ENCODE peak calls at places on chromosomes 2 and 18, in nine cellular contexts. One of them, this sample, is unnamed.

GRCh38 chr18:32454667-32455066 is 16.0 kb downstream of the GAREM1 start:
- DNase-seq in mesothelial cell of epicardium: no peak
- DNase-seq in AG08395: no peak
- DNase-seq in WTC11: no peak
- DNase-seq in MM.1S: no peak
- DNase-seq in T-cell: no peak
- DNase-seq in nephron progenitor cell: no peak
- DNase-seq in activated CD8-positive, alpha-beta memory T cell treated with anti-CD3 and anti-CD28 coated beads for 1 hour: no peak
- DNase-seq in posterior cingulate gyrus: no peak
- DNase-seq in this sample: no peak

GRCh38 chr2:200528228-200528627 is 2.2 kb downstream of the SGO2 start:
- DNase-seq in mesothelial cell of epicardium: no peak
- DNase-seq in AG08395: no peak
- DNase-seq in WTC11: no peak
- DNase-seq in MM.1S: no peak
- DNase-seq in T-cell: no peak
- DNase-seq in nephron progenitor cell: no peak
- DNase-seq in activated CD8-positive, alpha-beta memory T cell treated with anti-CD3 and anti-CD28 coated beads for 1 hour: no peak
- DNase-seq in posterior cingulate gyrus: no peak
- DNase-seq in this sample: no peak

GRCh38 chr2:128301021-128301420 is 17.6 kb downstream of the HS6ST1 start:
- DNase-seq in mesothelial cell of epicardium: no peak
- DNase-seq in AG08395: no peak
- DNase-seq in WTC11: no peak
- DNase-seq in MM.1S: no peak
- DNase-seq in T-cell: no peak
- DNase-seq in nephron progenitor cell: no peak
- DNase-seq in activated CD8-positive, alpha-beta memory T cell treated with anti-CD3 and anti-CD28 coated beads for 1 hour: no peak
- DNase-seq in posterior cingulate gyrus: no peak
- DNase-seq in this sample: no peak

GRCh38 chr2:63983986-63984605 is 35.1 kb downstream of the VPS54 start:
- DNase-seq in mesothelial cell of epicardium: no peak
- DNase-seq in AG08395: no peak
- DNase-seq in WTC11: no peak
- DNase-seq in MM.1S: no peak
- DNase-seq in T-cell: no peak
- DNase-seq in nephron progenitor cell: no peak
- DNase-seq in activated CD8-positive, alpha-beta memory T cell treated with anti-CD3 and anti-CD28 coated beads for 1 hour: no peak
- DNase-seq in posterior cingulate gyrus: no peak
- DNase-seq in this sample: no peak

GRCh38 chr18:77360315-77361186 is 110.9 kb downstream of the GALR1 start:
- DNase-seq in mesothelial cell of epicardium: no peak
- DNase-seq in AG08395: no peak
- DNase-seq in WTC11: no peak
- DNase-seq in MM.1S: peak
- DNase-seq in T-cell: no peak
- DNase-seq in nephron progenitor cell: peak
- DNase-seq in activated CD8-positive, alpha-beta memory T cell treated with anti-CD3 and anti-CD28 coated beads for 1 hour: no peak
- DNase-seq in posterior cingulate gyrus: no peak
- DNase-seq in this sample: no peak

GRCh38 chr2:169767243-169767888 is 31.3 kb upstream of the SSB start:
- DNase-seq in mesothelial cell of epicardium: no peak
- DNase-seq in AG08395: peak
- DNase-seq in WTC11: peak
- DNase-seq in MM.1S: peak
- DNase-seq in T-cell: peak
- DNase-seq in nephron progenitor cell: peak
- DNase-seq in activated CD8-positive, alpha-beta memory T cell treated with anti-CD3 and anti-CD28 coated beads for 1 hour: no peak
- DNase-seq in posterior cingulate gyrus: no peak
- DNase-seq in this sample: no peak

GRCh38 chr2:209663149-209663548 is 108.5 kb upstream of the UNC80 start:
- DNase-seq in mesothelial cell of epicardium: no peak
- DNase-seq in AG08395: peak
- DNase-seq in WTC11: no peak
- DNase-seq in MM.1S: no peak
- DNase-seq in T-cell: no peak
- DNase-seq in nephron progenitor cell: no peak
- DNase-seq in activated CD8-positive, alpha-beta memory T cell treated with anti-CD3 and anti-CD28 coated beads for 1 hour: no peak
- DNase-seq in posterior cingulate gyrus: no peak
- DNase-seq in this sample: no peak

GRCh38 chr2:238147791-238148190 is 9.3 kb downstream of the KLHL30 start:
- DNase-seq in mesothelial cell of epicardium: no peak
- DNase-seq in AG08395: no peak
- DNase-seq in WTC11: no peak
- DNase-seq in MM.1S: no peak
- DNase-seq in T-cell: no peak
- DNase-seq in nephron progenitor cell: no peak
- DNase-seq in activated CD8-positive, alpha-beta memory T cell treated with anti-CD3 and anti-CD28 coated beads for 1 hour: no peak
- DNase-seq in posterior cingulate gyrus: no peak
- DNase-seq in this sample: no peak

GRCh38 chr18:76922107-76922506 is 99.8 kb downstream of the ZNF236 start:
- DNase-seq in mesothelial cell of epicardium: no peak
- DNase-seq in AG08395: peak
- DNase-seq in WTC11: peak
- DNase-seq in MM.1S: no peak
- DNase-seq in T-cell: peak
- DNase-seq in nephron progenitor cell: peak
- DNase-seq in activated CD8-positive, alpha-beta memory T cell treated with anti-CD3 and anti-CD28 coated beads for 1 hour: peak
- DNase-seq in posterior cingulate gyrus: peak
- DNase-seq in this sample: peak

GRCh38 chr2:109384308-109385271 is 229.2 kb downstream of the SEPTIN10 start:
- DNase-seq in mesothelial cell of epicardium: no peak
- DNase-seq in AG08395: no peak
- DNase-seq in WTC11: no peak
- DNase-seq in MM.1S: no peak
- DNase-seq in T-cell: no peak
- DNase-seq in nephron progenitor cell: no peak
- DNase-seq in activated CD8-positive, alpha-beta memory T cell treated with anti-CD3 and anti-CD28 coated beads for 1 hour: no peak
- DNase-seq in posterior cingulate gyrus: no peak
- DNase-seq in this sample: no peak

GRCh38 chr18:68874361-68874760 is 76.5 kb downstream of the CCDC102B start:
- DNase-seq in mesothelial cell of epicardium: no peak
- DNase-seq in AG08395: peak
- DNase-seq in WTC11: no peak
- DNase-seq in MM.1S: no peak
- DNase-seq in T-cell: no peak
- DNase-seq in nephron progenitor cell: no peak
- DNase-seq in activated CD8-positive, alpha-beta memory T cell treated with anti-CD3 and anti-CD28 coated beads for 1 hour: no peak
- DNase-seq in posterior cingulate gyrus: no peak
- DNase-seq in this sample: no peak

GRCh38 chr18:61975526-61976326 is 82.9 kb upstream of the RNF152 start:
- DNase-seq in mesothelial cell of epicardium: no peak
- DNase-seq in AG08395: no peak
- DNase-seq in WTC11: no peak
- DNase-seq in MM.1S: peak
- DNase-seq in T-cell: peak
- DNase-seq in nephron progenitor cell: no peak
- DNase-seq in activated CD8-positive, alpha-beta memory T cell treated with anti-CD3 and anti-CD28 coated beads for 1 hour: no peak
- DNase-seq in posterior cingulate gyrus: no peak
- DNase-seq in this sample: no peak

GRCh38 chr2:86633094-86633740 is 9.6 kb upstream of the RNF103 start:
- DNase-seq in mesothelial cell of epicardium: no peak
- DNase-seq in AG08395: no peak
- DNase-seq in WTC11: no peak
- DNase-seq in MM.1S: no peak
- DNase-seq in T-cell: no peak
- DNase-seq in nephron progenitor cell: no peak
- DNase-seq in activated CD8-positive, alpha-beta memory T cell treated with anti-CD3 and anti-CD28 coated beads for 1 hour: no peak
- DNase-seq in posterior cingulate gyrus: peak
- DNase-seq in this sample: no peak

GRCh38 chr18:3250237-3251107 is 2.9 kb downstream of the MYL12A start:
- DNase-seq in mesothelial cell of epicardium: no peak
- DNase-seq in AG08395: peak
- DNase-seq in WTC11: no peak
- DNase-seq in MM.1S: no peak
- DNase-seq in T-cell: no peak
- DNase-seq in nephron progenitor cell: no peak
- DNase-seq in activated CD8-positive, alpha-beta memory T cell treated with anti-CD3 and anti-CD28 coated beads for 1 hour: no peak
- DNase-seq in posterior cingulate gyrus: no peak
- DNase-seq in this sample: no peak

GRCh38 chr18:46158498-46158897 is 54.3 kb downstream of the HAUS1 start:
- DNase-seq in mesothelial cell of epicardium: no peak
- DNase-seq in AG08395: peak
- DNase-seq in WTC11: no peak
- DNase-seq in MM.1S: no peak
- DNase-seq in T-cell: no peak
- DNase-seq in nephron progenitor cell: no peak
- DNase-seq in activated CD8-positive, alpha-beta memory T cell treated with anti-CD3 and anti-CD28 coated beads for 1 hour: no peak
- DNase-seq in posterior cingulate gyrus: no peak
- DNase-seq in this sample: no peak

GRCh38 chr2:172285010-172285621 is 142.3 kb upstream of the ITGA6 start:
- DNase-seq in mesothelial cell of epicardium: no peak
- DNase-seq in AG08395: peak
- DNase-seq in WTC11: peak
- DNase-seq in MM.1S: no peak
- DNase-seq in T-cell: no peak
- DNase-seq in nephron progenitor cell: peak
- DNase-seq in activated CD8-positive, alpha-beta memory T cell treated with anti-CD3 and anti-CD28 coated beads for 1 hour: no peak
- DNase-seq in posterior cingulate gyrus: no peak
- DNase-seq in this sample: no peak

GRCh38 chr2:213151437-213152064 is at the start of gene IKZF2:
- DNase-seq in mesothelial cell of epicardium: peak
- DNase-seq in AG08395: peak
- DNase-seq in WTC11: peak
- DNase-seq in MM.1S: peak
- DNase-seq in T-cell: peak
- DNase-seq in nephron progenitor cell: peak
- DNase-seq in activated CD8-positive, alpha-beta memory T cell treated with anti-CD3 and anti-CD28 coated beads for 1 hour: no peak
- DNase-seq in posterior cingulate gyrus: peak
- DNase-seq in this sample: peak

GRCh38 chr2:36705326-36706020 is 9.0 kb downstream of the VIT start:
- DNase-seq in mesothelial cell of epicardium: no peak
- DNase-seq in AG08395: no peak
- DNase-seq in WTC11: no peak
- DNase-seq in MM.1S: no peak
- DNase-seq in T-cell: no peak
- DNase-seq in nephron progenitor cell: no peak
- DNase-seq in activated CD8-positive, alpha-beta memory T cell treated with anti-CD3 and anti-CD28 coated beads for 1 hour: no peak
- DNase-seq in posterior cingulate gyrus: no peak
- DNase-seq in this sample: no peak